ENCODE peak calls at places on chromosomes 5 and 9, in seven cellular contexts. I is left ventricle myocardium inferior, D is fibroblast of mammary gland, E is stomach, A is astrocyte of the spinal cord, Y is MM.1S, C is cardiac fibroblast. X is an unnamed sample.

GRCh38 chr5:57816108-57816507 is 333.5 kb upstream of the ACTBL2 start:
- DNase-seq in I (no peak), D (peak), E (no peak), A (peak), Y (no peak), C (peak), X (no peak)

GRCh38 chr5:139273572-139274264 is 19.8 kb upstream of the MATR3 start:
- DNase-seq in I (peak), D (peak), E (peak), A (peak), Y (peak), C (peak), X (peak)

GRCh38 chr5:62475072-62475471 is 62.5 kb downstream of the IPO11 start:
- DNase-seq in I (no peak), D (peak), E (no peak), A (peak), Y (no peak), C (peak), X (no peak)

GRCh38 chr9:8514760-8515159 is 715.2 kb upstream of the DMAC1 start:
- DNase-seq in I (no peak), D (no peak), E (no peak), A (no peak), Y (no peak), C (no peak), X (no peak)

GRCh38 chr9:20754556-20754955 is 70.5 kb downstream of the FOCAD start:
- DNase-seq in I (no peak), D (peak), E (no peak), A (peak), Y (no peak), C (peak), X (no peak)

GRCh38 chr9:114908104-114908621 is 22.2 kb downstream of the TNFSF8 start:
- DNase-seq in I (no peak), D (peak), E (no peak), A (peak), Y (peak), C (no peak), X (no peak)

GRCh38 chr9:32742296-32742695 is 41.0 kb upstream of the TMEM215 start:
- DNase-seq in I (no peak), D (no peak), E (no peak), A (peak), Y (no peak), C (no peak), X (no peak)

GRCh38 chr5:64854855-64855254 is 86.1 kb downstream of the CWC27 start:
- DNase-seq in I (no peak), D (no peak), E (no peak), A (no peak), Y (no peak), C (no peak), X (no peak)

GRCh38 chr9:127783111-127783621 is 2.7 kb upstream of the CDK9 start:
- DNase-seq in I (peak), D (no peak), E (peak), A (no peak), Y (no peak), C (no peak), X (peak)

GRCh38 chr9:117744856-117745389 is 40.7 kb downstream of the TLR4 start:
- DNase-seq in I (peak), D (no peak), E (no peak), A (peak), Y (no peak), C (no peak), X (no peak)
- H3K4me3 ChIP-seq in I (peak), D (no peak), E (peak), A (peak), Y (no peak), C (peak), X (no peak)

GRCh38 chr5:158819095-158819494 is 280.6 kb downstream of the EBF1 start:
- DNase-seq in I (no peak), D (no peak), E (no peak), A (no peak), Y (no peak), C (no peak), X (no peak)

GRCh38 chr5:158822099-158822498 is 277.6 kb downstream of the EBF1 start:
- DNase-seq in I (no peak), D (no peak), E (no peak), A (no peak), Y (no peak), C (no peak), X (no peak)

GRCh38 chr5:158819840-158820620 is 279.7 kb downstream of the EBF1 start:
- DNase-seq in I (no peak), D (peak), E (no peak), A (peak), Y (no peak), C (peak), X (no peak)

GRCh38 chr5:158820891-158821290 is 278.8 kb downstream of the EBF1 start:
- DNase-seq in I (no peak), D (no peak), E (no peak), A (no peak), Y (no peak), C (no peak), X (no peak)

GRCh38 chr5:158821321-158821720 is 278.4 kb downstream of the EBF1 start:
- DNase-seq in I (no peak), D (no peak), E (no peak), A (no peak), Y (no peak), C (no peak), X (no peak)
- H3K4me3 ChIP-seq in I (no peak), D (no peak), E (no peak), A (no peak), Y (no peak), C (no peak), X (no peak)

DNA sequence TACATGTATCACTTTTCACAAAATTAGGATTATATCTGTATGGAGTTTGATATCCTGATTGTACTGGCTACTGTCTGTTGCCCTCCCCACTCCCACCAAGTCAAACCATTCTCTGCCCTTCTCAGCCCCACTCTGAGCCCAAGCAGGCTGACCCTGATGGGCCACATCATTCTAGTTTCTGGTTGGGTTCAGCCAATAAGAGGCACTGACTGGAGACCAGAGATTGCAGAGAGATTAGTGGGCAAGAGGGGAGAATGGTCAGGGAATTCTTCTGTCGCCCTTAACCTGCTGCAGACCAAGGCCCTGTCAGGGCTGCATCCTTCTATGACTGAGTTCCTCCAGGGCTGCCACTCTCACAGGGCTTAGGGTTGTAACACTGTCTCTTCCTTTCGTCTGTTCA is 2.7 kb downstream of the HSPB3 start:
- DNase-seq in I (no peak), D (no peak), E (no peak), A (no peak), Y (no peak), C (no peak), X (no peak)
- H3K4me3 ChIP-seq in I (peak), D (no peak), E (no peak), A (no peak), Y (no peak), C (no peak), X (no peak)

GRCh38 chr5:79510638-79511037 is 3.3 kb downstream of the HOMER1 start:
- DNase-seq in I (peak), D (no peak), E (no peak), A (no peak), Y (no peak), C (no peak), X (no peak)

GRCh38 chr5:79514391-79515105 is 614 bp upstream of the HOMER1 start:
- DNase-seq in I (peak), D (peak), E (peak), A (peak), Y (peak), C (peak), X (peak)

GRCh38 chr5:79511945-79512493 is 1.9 kb downstream of the HOMER1 start:
- DNase-seq in I (no peak), D (peak), E (no peak), A (peak), Y (no peak), C (peak), X (no peak)

GRCh38 chr5:79513519-79514390 is at the start of gene HOMER1:
- DNase-seq in I (peak), D (peak), E (peak), A (peak), Y (peak), C (peak), X (peak)

GRCh38 chr5:79512692-79513518 is 1.0 kb downstream of the HOMER1 start:
- DNase-seq in I (no peak), D (peak), E (no peak), A (peak), Y (no peak), C (peak), X (no peak)
- H3K4me3 ChIP-seq in I (peak), D (peak), E (peak), A (peak), Y (peak), C (peak), X (peak)

GRCh38 chr5:8457187-8458037 is 588.5 kb downstream of the MTRR start:
- DNase-seq in I (peak), D (peak), E (peak), A (peak), Y (no peak), C (peak), X (peak)
- H3K4me3 ChIP-seq in I (peak), D (peak), E (peak), A (peak), Y (no peak), C (peak), X (peak)